ENCODE peak calls at places on chromosome 17, in five cellular contexts. X, O, N, G and M are unnamed samples.

GRCh38 chr17:45052052-45052772 is 780 bp upstream of the DCAKD start:
- DNase-seq in X (peak; percentile 27), O (peak; percentile 51), N (peak; percentile 79), G (peak; percentile 52), M (peak; percentile 82)

GRCh38 chr17:30969989-30970680 is 704 bp upstream of the RNF135 start:
- DNase-seq in X (peak; percentile 53), O (peak; percentile 84), N (peak; percentile 54), G (peak; percentile 64), M (no peak)

GRCh38 chr17:34764716-34765115 is 185.3 kb downstream of the TMEM132E start:
- DNase-seq in X (no peak), O (no peak), N (peak; percentile 50), G (peak; percentile 53), M (no peak)

GRCh38 chr17:83152745-83153611 is 73.6 kb downstream of the METRNL start:
- DNase-seq in X (no peak), O (no peak), N (no peak), G (no peak), M (no peak)

GRCh38 chr17:16187642-16188041 is 27.7 kb downstream of the NCOR1 start:
- DNase-seq in X (no peak), O (no peak), N (no peak), G (no peak), M (no peak)

GRCh38 chr17:82203920-82204319 is 8.7 kb downstream of the CCDC57 start:
- DNase-seq in X (no peak), O (no peak), N (no peak), G (no peak), M (no peak)

GRCh38 chr17:67280279-67280678 is 35.3 kb upstream of the HELZ start:
- DNase-seq in X (no peak), O (no peak), N (no peak), G (no peak), M (no peak)

GRCh38 chr17:13030459-13031305 is 12.9 kb upstream of the ELAC2 start:
- DNase-seq in X (peak; percentile 87), O (peak; percentile 41), N (peak; percentile 63), G (peak; percentile 74), M (peak; percentile 62)

GRCh38 chr17:8162997-8163977 is 539 bp upstream of the VAMP2 start:
- DNase-seq in X (no peak), O (no peak), N (peak; percentile 70), G (peak; percentile 89), M (no peak)

GRCh38 chr17:30389755-30390300 is 11.1 kb downstream of the CPD start:
- DNase-seq in X (no peak), O (no peak), N (no peak), G (no peak), M (no peak)

GRCh38 chr17:79835953-79836951 is 3.0 kb downstream of the CBX4 start:
- DNase-seq in X (peak; percentile 35), O (no peak), N (peak; percentile 93), G (peak; percentile 99), M (peak; percentile 69)

GRCh38 chr17:76997981-76998531 is 129.9 kb downstream of the MGAT5B start:
- DNase-seq in X (no peak), O (peak; percentile 83), N (no peak), G (no peak), M (peak; percentile 95)

DNA sequence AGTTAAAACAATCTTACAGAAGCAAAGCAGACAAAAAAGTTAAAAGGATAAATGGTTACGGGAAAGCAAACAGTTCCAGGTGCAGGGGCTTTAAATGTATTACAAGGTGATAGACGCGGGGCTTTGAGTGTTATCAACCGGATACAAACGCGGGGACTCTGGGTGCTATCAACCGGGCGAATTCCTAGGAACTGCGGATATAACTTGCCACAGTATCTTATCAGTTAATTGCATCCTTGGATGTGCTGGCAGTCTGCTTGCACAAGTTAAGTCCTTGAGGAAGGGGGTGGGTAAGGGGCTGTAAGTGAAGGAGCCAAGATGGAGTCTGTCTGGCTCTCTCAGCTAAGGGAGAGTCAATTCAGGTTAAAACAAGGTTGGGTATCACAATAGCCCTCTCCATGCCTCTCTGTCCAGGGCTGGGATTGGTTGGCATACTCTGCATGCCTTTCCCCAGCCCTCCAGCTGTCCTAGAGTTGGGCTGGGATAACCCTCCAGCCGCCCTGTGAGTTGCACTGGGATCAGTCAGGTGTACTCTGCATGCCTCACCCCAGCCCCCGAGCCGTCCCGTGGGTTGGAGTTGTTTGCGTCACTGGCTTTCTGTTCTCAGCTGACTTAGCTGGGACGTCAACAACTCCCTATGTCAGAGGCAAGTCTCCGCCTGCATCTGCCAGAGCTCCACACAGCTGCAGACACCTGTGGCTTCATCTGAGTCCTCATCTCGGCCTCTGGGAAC is 40.9 kb downstream of the TMEM235 start:
- DNase-seq in X (peak; percentile 47), O (peak; percentile 29), N (peak; percentile 65), G (peak; percentile 80), M (peak; percentile 64)
- TF ChIP-seq EZH2phosphoT487 in X (no peak), O (no peak), N (no peak), G (no peak), M (no peak)

DNA sequence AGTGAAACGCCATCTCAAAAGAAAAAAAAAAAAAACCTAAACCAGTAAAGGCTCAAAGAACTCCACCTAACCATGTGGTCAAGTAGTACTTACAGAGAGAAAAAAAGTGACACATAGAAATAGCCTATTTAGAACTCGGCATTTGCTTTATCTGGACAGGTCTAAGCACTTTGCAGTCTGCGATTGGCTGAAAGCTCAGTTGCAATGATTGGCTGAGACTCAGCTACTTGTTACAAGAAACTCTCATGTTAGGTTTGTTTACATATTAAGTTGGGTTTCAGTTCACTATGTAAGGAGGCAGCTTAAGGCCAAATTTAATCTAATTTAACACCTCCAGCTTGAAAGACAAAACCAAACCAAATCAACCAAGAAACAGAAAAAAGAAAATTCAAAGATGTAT is 19.1 kb downstream of the ABCC3 start:
- DNase-seq in X (no peak), O (peak; percentile 10), N (no peak), G (no peak), M (no peak)
- H2AFZ ChIP-seq in X (no peak overlapping the region), O (no peak overlapping the region), N (no peak overlapping the region), G (no peak overlapping the region), M (no peak overlapping the region)

GRCh38 chr17:28272166-28272565 is 46.8 kb upstream of the TMEM97 start:
- DNase-seq in X (peak; percentile 17), O (no peak), N (no peak), G (no peak), M (no peak)
- TF ChIP-seq EZH2phosphoT487 in X (no peak), O (no peak), N (no peak), G (no peak), M (no peak)

GRCh38 chr17:51147641-51148040 is 5.7 kb upstream of the NME1 start:
- DNase-seq in X (peak; percentile 28), O (no peak), N (no peak), G (no peak), M (no peak)
- H2AFZ ChIP-seq in X (no peak overlapping the region), O (no peak overlapping the region), N (no peak overlapping the region), G (no peak overlapping the region), M (no peak overlapping the region)

GRCh38 chr17:65013613-65014391 is 42.7 kb downstream of the GNA13 start:
- DNase-seq in X (peak; percentile 85), O (no peak), N (no peak), G (no peak), M (no peak)
- TF ChIP-seq EZH2phosphoT487 in X (no peak), O (no peak), N (no peak), G (no peak), M (no peak)

GRCh38 chr17:37824534-37825485 is 80.0 kb upstream of the HNF1B start:
- DNase-seq in X (peak; percentile 63), O (no peak), N (no peak), G (peak; percentile 44), M (peak; percentile 57)
- H2AFZ ChIP-seq in X (no peak overlapping the region), O (no peak overlapping the region), N (peak overlapping the region; percentile 54), G (peak overlapping the region; percentile 85), M (peak overlapping the region; percentile 18)